ENCODE peak calls at places on chromosomes 6 and 20, in eight cellular contexts. One of them, this sample, is unnamed. For H3K4me1, the result is how much of the 10 kb centered on the place peaks cover.

GRCh38 chr20:20410678-20411077 is 42.8 kb downstream of the INSM1 start:
- DNase-seq in H9: peak
- DNase-seq in prostate gland: no peak
- DNase-seq in tibial artery: no peak
- DNase-seq in A549: no peak
- DNase-seq in left ventricle myocardium inferior: peak
- DNase-seq in mammary epithelial cell: no peak
- DNase-seq in neuronal stem cell: peak
- DNase-seq in this sample: peak

GRCh38 chr6:159679091-159680077 is 13.7 kb downstream of the SOD2 start:
- DNase-seq in H9: no peak
- DNase-seq in prostate gland: no peak
- DNase-seq in tibial artery: no peak
- DNase-seq in A549: no peak
- DNase-seq in left ventricle myocardium inferior: no peak
- DNase-seq in mammary epithelial cell: no peak
- DNase-seq in neuronal stem cell: no peak
- DNase-seq in this sample: no peak

GRCh38 chr20:7926767-7927166 is 13.5 kb downstream of the HAO1 start:
- DNase-seq in H9: no peak
- DNase-seq in prostate gland: no peak
- DNase-seq in tibial artery: no peak
- DNase-seq in A549: no peak
- DNase-seq in left ventricle myocardium inferior: no peak
- DNase-seq in mammary epithelial cell: no peak
- DNase-seq in neuronal stem cell: no peak
- DNase-seq in this sample: peak

GRCh38 chr6:65937982-65938381 is 231.0 kb upstream of the EYS start:
- DNase-seq in H9: no peak
- DNase-seq in prostate gland: no peak
- DNase-seq in tibial artery: no peak
- DNase-seq in A549: no peak
- DNase-seq in left ventricle myocardium inferior: no peak
- DNase-seq in mammary epithelial cell: no peak
- DNase-seq in neuronal stem cell: no peak
- DNase-seq in this sample: no peak

GRCh38 chr6:106103728-106104109 is 17.6 kb downstream of the PRDM1 start:
- DNase-seq in H9: no peak
- DNase-seq in prostate gland: peak
- DNase-seq in tibial artery: no peak
- DNase-seq in A549: no peak
- DNase-seq in left ventricle myocardium inferior: no peak
- DNase-seq in mammary epithelial cell: peak
- DNase-seq in neuronal stem cell: no peak
- DNase-seq in this sample: no peak

GRCh38 chr6:119096683-119097310 is 18.3 kb upstream of the FAM184A start:
- DNase-seq in H9: no peak
- DNase-seq in prostate gland: peak
- DNase-seq in tibial artery: peak
- DNase-seq in A549: no peak
- DNase-seq in left ventricle myocardium inferior: peak
- DNase-seq in mammary epithelial cell: peak
- DNase-seq in neuronal stem cell: no peak
- DNase-seq in this sample: peak

GRCh38 chr6:87706187-87706966 is 4.3 kb upstream of the AKIRIN2 start:
- DNase-seq in H9: no peak
- DNase-seq in prostate gland: no peak
- DNase-seq in tibial artery: no peak
- DNase-seq in A549: no peak
- DNase-seq in left ventricle myocardium inferior: no peak
- DNase-seq in mammary epithelial cell: peak
- DNase-seq in neuronal stem cell: no peak
- DNase-seq in this sample: peak

GRCh38 chr20:46810442-46811327 is 84.0 kb upstream of the EYA2 start:
- DNase-seq in H9: no peak
- DNase-seq in prostate gland: no peak
- DNase-seq in tibial artery: no peak
- DNase-seq in A549: no peak
- DNase-seq in left ventricle myocardium inferior: no peak
- DNase-seq in mammary epithelial cell: no peak
- DNase-seq in neuronal stem cell: no peak
- DNase-seq in this sample: no peak

GRCh38 chr6:19715166-19715558 is 122.0 kb upstream of the ID4 start:
- DNase-seq in H9: peak
- DNase-seq in prostate gland: no peak
- DNase-seq in tibial artery: no peak
- DNase-seq in A549: no peak
- DNase-seq in left ventricle myocardium inferior: no peak
- DNase-seq in mammary epithelial cell: peak
- DNase-seq in neuronal stem cell: no peak
- DNase-seq in this sample: no peak

GRCh38 chr20:2652724-2653510 is 485 bp downstream of the NOP56 start:
- DNase-seq in H9: no peak
- DNase-seq in prostate gland: peak
- DNase-seq in tibial artery: peak
- DNase-seq in A549: no peak
- DNase-seq in left ventricle myocardium inferior: peak
- DNase-seq in mammary epithelial cell: peak
- DNase-seq in neuronal stem cell: no peak
- DNase-seq in this sample: no peak

GRCh38 chr6:135451617-135452190 is 45.8 kb downstream of the AHI1 start:
- DNase-seq in H9: no peak
- DNase-seq in prostate gland: no peak
- DNase-seq in tibial artery: no peak
- DNase-seq in A549: no peak
- DNase-seq in left ventricle myocardium inferior: no peak
- DNase-seq in mammary epithelial cell: peak
- DNase-seq in neuronal stem cell: peak
- DNase-seq in this sample: peak

GRCh38 chr6:71258078-71258866 is 30.3 kb upstream of the OGFRL1 start:
- DNase-seq in H9: no peak
- DNase-seq in prostate gland: no peak
- DNase-seq in tibial artery: no peak
- DNase-seq in A549: no peak
- DNase-seq in left ventricle myocardium inferior: no peak
- DNase-seq in mammary epithelial cell: no peak
- DNase-seq in neuronal stem cell: no peak
- DNase-seq in this sample: no peak

GRCh38 chr6:6783736-6784135 is 195.2 kb downstream of the LY86 start:
- DNase-seq in H9: no peak
- DNase-seq in prostate gland: no peak
- DNase-seq in tibial artery: no peak
- DNase-seq in A549: no peak
- DNase-seq in left ventricle myocardium inferior: no peak
- DNase-seq in mammary epithelial cell: no peak
- DNase-seq in neuronal stem cell: no peak
- DNase-seq in this sample: no peak

GRCh38 chr6:106220485-106220884 is 105.1 kb downstream of the ATG5 start:
- DNase-seq in H9: no peak
- DNase-seq in prostate gland: no peak
- DNase-seq in tibial artery: no peak
- DNase-seq in A549: no peak
- DNase-seq in left ventricle myocardium inferior: no peak
- DNase-seq in mammary epithelial cell: no peak
- DNase-seq in neuronal stem cell: no peak
- DNase-seq in this sample: no peak

GRCh38 chr6:81938014-81938761 is 185.7 kb upstream of the TENT5A start:
- DNase-seq in H9: no peak
- DNase-seq in prostate gland: no peak
- DNase-seq in tibial artery: no peak
- DNase-seq in A549: peak
- DNase-seq in left ventricle myocardium inferior: no peak
- DNase-seq in mammary epithelial cell: peak
- DNase-seq in neuronal stem cell: no peak
- DNase-seq in this sample: peak

GRCh38 chr6:11804706-11805105 is 26.1 kb upstream of the ADTRP start:
- DNase-seq in H9: no peak
- DNase-seq in prostate gland: no peak
- DNase-seq in tibial artery: no peak
- DNase-seq in A549: no peak
- DNase-seq in left ventricle myocardium inferior: no peak
- DNase-seq in mammary epithelial cell: peak
- DNase-seq in neuronal stem cell: no peak
- DNase-seq in this sample: no peak

GRCh38 chr6:151376440-151376839 is 14.9 kb downstream of the ZBTB2 start:
- DNase-seq in H9: no peak
- DNase-seq in prostate gland: no peak
- DNase-seq in tibial artery: no peak
- DNase-seq in A549: no peak
- DNase-seq in left ventricle myocardium inferior: no peak
- DNase-seq in mammary epithelial cell: no peak
- DNase-seq in neuronal stem cell: no peak
- DNase-seq in this sample: no peak

GRCh38 chr6:100202417-100203194 is 208.6 kb upstream of the MCHR2 start:
- DNase-seq in H9: no peak
- DNase-seq in prostate gland: no peak
- DNase-seq in tibial artery: no peak
- DNase-seq in A549: peak
- DNase-seq in left ventricle myocardium inferior: no peak
- DNase-seq in mammary epithelial cell: peak
- DNase-seq in neuronal stem cell: no peak
- DNase-seq in this sample: peak

DNA sequence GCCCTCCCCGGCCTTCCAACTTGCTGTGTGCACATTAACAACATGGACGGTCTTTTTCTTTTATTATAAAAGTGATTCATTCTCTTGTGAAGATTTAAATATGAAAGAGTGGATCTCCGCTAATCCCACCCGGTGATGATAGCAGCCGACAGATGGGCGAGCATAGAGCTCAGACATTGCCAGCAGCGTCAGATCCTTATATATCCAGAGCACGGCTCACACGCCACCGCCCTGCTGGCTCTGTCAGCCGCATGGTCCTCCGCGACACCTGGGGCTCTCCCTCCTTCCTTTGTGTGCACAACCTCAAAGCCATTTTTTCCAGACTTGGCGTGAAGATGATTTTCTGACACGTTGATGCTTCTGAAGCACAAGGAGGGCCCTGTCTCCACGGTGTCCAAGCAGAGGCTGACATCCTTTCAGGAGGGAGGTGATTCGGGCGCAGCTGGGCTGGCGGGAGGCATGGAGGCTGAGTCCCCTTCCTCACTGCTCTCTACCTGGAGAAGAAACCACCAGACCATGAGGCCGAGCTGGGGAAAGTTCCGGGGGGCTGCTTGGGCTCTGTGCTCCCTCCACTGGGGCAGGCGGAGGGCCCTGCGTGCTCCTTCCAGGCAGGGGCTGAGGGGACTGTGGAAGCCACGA is 22.1 kb upstream of the MRGBP start:
- DNase-seq in H9: no peak
- DNase-seq in prostate gland: no peak
- DNase-seq in tibial artery: no peak
- DNase-seq in A549: no peak
- DNase-seq in left ventricle myocardium inferior: no peak
- DNase-seq in mammary epithelial cell: no peak
- DNase-seq in neuronal stem cell: no peak
- DNase-seq in this sample: no peak
- H3K4me1 ChIP-seq in H9: under half
- H3K4me1 ChIP-seq in prostate gland: under half
- H3K4me1 ChIP-seq in tibial artery: under half
- H3K4me1 ChIP-seq in A549: under half
- H3K4me1 ChIP-seq in left ventricle myocardium inferior: under half
- H3K4me1 ChIP-seq in mammary epithelial cell: under half
- H3K4me1 ChIP-seq in neuronal stem cell: under half
- H3K4me1 ChIP-seq in this sample: under half

DNA sequence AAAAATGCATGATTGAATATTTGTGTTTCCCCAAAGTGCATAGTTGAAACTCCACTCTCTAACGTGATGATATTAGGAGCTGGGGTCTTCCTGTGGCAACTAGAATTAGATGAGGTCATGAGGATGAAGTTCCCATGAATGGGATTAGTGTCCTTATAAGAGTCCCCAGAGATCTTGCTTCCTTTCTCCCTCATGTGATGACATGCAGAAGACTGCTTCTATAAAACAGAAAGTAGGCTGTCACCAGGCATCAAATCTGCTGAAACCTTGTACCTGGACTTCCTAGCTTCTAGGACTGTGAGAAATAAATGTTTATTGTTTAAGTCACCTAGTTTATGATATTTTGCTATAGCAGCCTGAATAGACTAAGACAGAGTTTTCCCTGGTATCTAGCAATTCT is 586.5 kb upstream of the EPHA7 start:
- DNase-seq in H9: no peak
- DNase-seq in prostate gland: no peak
- DNase-seq in tibial artery: no peak
- DNase-seq in A549: no peak
- DNase-seq in left ventricle myocardium inferior: no peak
- DNase-seq in mammary epithelial cell: no peak
- DNase-seq in neuronal stem cell: no peak
- DNase-seq in this sample: no peak
- H3K27ac ChIP-seq in H9: no peak
- H3K27ac ChIP-seq in prostate gland: no peak
- H3K27ac ChIP-seq in tibial artery: no peak
- H3K27ac ChIP-seq in A549: no peak
- H3K27ac ChIP-seq in left ventricle myocardium inferior: no peak
- H3K27ac ChIP-seq in mammary epithelial cell: no peak
- H3K27ac ChIP-seq in neuronal stem cell: no peak
- H3K27ac ChIP-seq in this sample: no peak

GRCh38 chr6:35063701-35064507 is 77.2 kb downstream of the TCP11 start:
- DNase-seq in H9: no peak
- DNase-seq in prostate gland: no peak
- DNase-seq in tibial artery: no peak
- DNase-seq in A549: no peak
- DNase-seq in left ventricle myocardium inferior: no peak
- DNase-seq in mammary epithelial cell: no peak
- DNase-seq in neuronal stem cell: no peak
- DNase-seq in this sample: no peak

GRCh38 chr6:35061102-35061615 is 80.0 kb downstream of the TCP11 start:
- DNase-seq in H9: no peak
- DNase-seq in prostate gland: no peak
- DNase-seq in tibial artery: no peak
- DNase-seq in A549: no peak
- DNase-seq in left ventricle myocardium inferior: no peak
- DNase-seq in mammary epithelial cell: no peak
- DNase-seq in neuronal stem cell: no peak
- DNase-seq in this sample: no peak

GRCh38 chr6:35064508-35065440 is 76.4 kb downstream of the TCP11 start:
- DNase-seq in H9: peak
- DNase-seq in prostate gland: no peak
- DNase-seq in tibial artery: no peak
- DNase-seq in A549: no peak
- DNase-seq in left ventricle myocardium inferior: no peak
- DNase-seq in mammary epithelial cell: no peak
- DNase-seq in neuronal stem cell: no peak
- DNase-seq in this sample: peak

GRCh38 chr6:35061651-35062410 is 79.3 kb downstream of the TCP11 start:
- DNase-seq in H9: no peak
- DNase-seq in prostate gland: no peak
- DNase-seq in tibial artery: no peak
- DNase-seq in A549: no peak
- DNase-seq in left ventricle myocardium inferior: no peak
- DNase-seq in mammary epithelial cell: no peak
- DNase-seq in neuronal stem cell: no peak
- DNase-seq in this sample: no peak

GRCh38 chr6:35062676-35063574 is 78.2 kb downstream of the TCP11 start:
- DNase-seq in H9: no peak
- DNase-seq in prostate gland: no peak
- DNase-seq in tibial artery: no peak
- DNase-seq in A549: no peak
- DNase-seq in left ventricle myocardium inferior: no peak
- DNase-seq in mammary epithelial cell: no peak
- DNase-seq in neuronal stem cell: no peak
- DNase-seq in this sample: no peak
- H3K4me1 ChIP-seq in H9: under half
- H3K4me1 ChIP-seq in prostate gland: under half
- H3K4me1 ChIP-seq in tibial artery: under half
- H3K4me1 ChIP-seq in A549: under half
- H3K4me1 ChIP-seq in left ventricle myocardium inferior: half or more
- H3K4me1 ChIP-seq in mammary epithelial cell: under half
- H3K4me1 ChIP-seq in neuronal stem cell: under half
- H3K4me1 ChIP-seq in this sample: under half

GRCh38 chr20:51437182-51437923 is 105.2 kb downstream of the NFATC2 start:
- DNase-seq in H9: no peak
- DNase-seq in prostate gland: no peak
- DNase-seq in tibial artery: no peak
- DNase-seq in A549: no peak
- DNase-seq in left ventricle myocardium inferior: no peak
- DNase-seq in mammary epithelial cell: no peak
- DNase-seq in neuronal stem cell: no peak
- DNase-seq in this sample: no peak
- H3K27ac ChIP-seq in H9: no peak
- H3K27ac ChIP-seq in prostate gland: no peak
- H3K27ac ChIP-seq in tibial artery: no peak
- H3K27ac ChIP-seq in A549: peak
- H3K27ac ChIP-seq in left ventricle myocardium inferior: no peak
- H3K27ac ChIP-seq in mammary epithelial cell: no peak
- H3K27ac ChIP-seq in neuronal stem cell: no peak
- H3K27ac ChIP-seq in this sample: no peak